ENCODE peak calls at places on chromosomes 7 and 10, in five cellular contexts. One of them, this sample, is unnamed.

GRCh38 chr10:43211030-43211429 is 55.8 kb downstream of the RASGEF1A start:
- DNase-seq in choroid plexus epithelial cell: peak
- DNase-seq in fibroblast of the aortic adventitia: no peak
- DNase-seq in Panc1: no peak
- DNase-seq in neuronal stem cell: no peak
- DNase-seq in this sample: no peak

GRCh38 chr10:74047304-74047703 is 49.4 kb downstream of the VCL start:
- DNase-seq in choroid plexus epithelial cell: peak
- DNase-seq in fibroblast of the aortic adventitia: peak
- DNase-seq in Panc1: no peak
- DNase-seq in neuronal stem cell: no peak
- DNase-seq in this sample: no peak

GRCh38 chr7:112362796-112363195 is 87.5 kb upstream of the IFRD1 start:
- DNase-seq in choroid plexus epithelial cell: no peak
- DNase-seq in fibroblast of the aortic adventitia: no peak
- DNase-seq in Panc1: no peak
- DNase-seq in neuronal stem cell: no peak
- DNase-seq in this sample: no peak

GRCh38 chr7:151736403-151736909 is 140.5 kb downstream of the PRKAG2 start:
- DNase-seq in choroid plexus epithelial cell: peak
- DNase-seq in fibroblast of the aortic adventitia: peak
- DNase-seq in Panc1: peak
- DNase-seq in neuronal stem cell: peak
- DNase-seq in this sample: no peak

GRCh38 chr10:120539076-120539475 is 82.0 kb downstream of the PLPP4 start:
- DNase-seq in choroid plexus epithelial cell: no peak
- DNase-seq in fibroblast of the aortic adventitia: no peak
- DNase-seq in Panc1: no peak
- DNase-seq in neuronal stem cell: peak
- DNase-seq in this sample: no peak

GRCh38 chr10:28839600-28840007 is 162.3 kb downstream of the BAMBI start:
- DNase-seq in choroid plexus epithelial cell: peak
- DNase-seq in fibroblast of the aortic adventitia: peak
- DNase-seq in Panc1: no peak
- DNase-seq in neuronal stem cell: no peak
- DNase-seq in this sample: no peak

GRCh38 chr7:141312828-141313521 is 238.2 kb upstream of the AGK start:
- DNase-seq in choroid plexus epithelial cell: no peak
- DNase-seq in fibroblast of the aortic adventitia: no peak
- DNase-seq in Panc1: no peak
- DNase-seq in neuronal stem cell: no peak
- DNase-seq in this sample: no peak

GRCh38 chr10:24721254-24722106 is 2.2 kb downstream of the ARHGAP21 start:
- DNase-seq in choroid plexus epithelial cell: peak
- DNase-seq in fibroblast of the aortic adventitia: peak
- DNase-seq in Panc1: no peak
- DNase-seq in neuronal stem cell: no peak
- DNase-seq in this sample: no peak

GRCh38 chr10:37860494-37861190 is 3.2 kb upstream of the ZNF248 start:
- DNase-seq in choroid plexus epithelial cell: peak
- DNase-seq in fibroblast of the aortic adventitia: peak
- DNase-seq in Panc1: no peak
- DNase-seq in neuronal stem cell: no peak
- DNase-seq in this sample: no peak

GRCh38 chr7:7103343-7104313 is 78.7 kb upstream of the C1GALT1 start:
- DNase-seq in choroid plexus epithelial cell: peak
- DNase-seq in fibroblast of the aortic adventitia: peak
- DNase-seq in Panc1: peak
- DNase-seq in neuronal stem cell: no peak
- DNase-seq in this sample: no peak

GRCh38 chr7:3564231-3564630 is 263.2 kb downstream of the SDK1 start:
- DNase-seq in choroid plexus epithelial cell: no peak
- DNase-seq in fibroblast of the aortic adventitia: no peak
- DNase-seq in Panc1: no peak
- DNase-seq in neuronal stem cell: no peak
- DNase-seq in this sample: no peak

GRCh38 chr10:43138757-43139241 is 554 bp downstream of the CSGALNACT2 start:
- DNase-seq in choroid plexus epithelial cell: peak
- DNase-seq in fibroblast of the aortic adventitia: peak
- DNase-seq in Panc1: no peak
- DNase-seq in neuronal stem cell: no peak
- DNase-seq in this sample: no peak

GRCh38 chr7:76358478-76359110 is at the start of gene YWHAG:
- DNase-seq in choroid plexus epithelial cell: peak
- DNase-seq in fibroblast of the aortic adventitia: peak
- DNase-seq in Panc1: no peak
- DNase-seq in neuronal stem cell: peak
- DNase-seq in this sample: peak

GRCh38 chr10:50605280-50606270 is 18.2 kb downstream of the SGMS1 start:
- DNase-seq in choroid plexus epithelial cell: peak
- DNase-seq in fibroblast of the aortic adventitia: peak
- DNase-seq in Panc1: no peak
- DNase-seq in neuronal stem cell: no peak
- DNase-seq in this sample: no peak

GRCh38 chr7:139359366-139360209 is at the start of gene LUC7L2:
- DNase-seq in choroid plexus epithelial cell: peak
- DNase-seq in fibroblast of the aortic adventitia: peak
- DNase-seq in Panc1: peak
- DNase-seq in neuronal stem cell: peak
- DNase-seq in this sample: peak

GRCh38 chr10:21673668-21674067 is 139.6 kb downstream of the MLLT10 start:
- DNase-seq in choroid plexus epithelial cell: peak
- DNase-seq in fibroblast of the aortic adventitia: no peak
- DNase-seq in Panc1: no peak
- DNase-seq in neuronal stem cell: no peak
- DNase-seq in this sample: no peak

GRCh38 chr10:86401588-86402282 is 35.1 kb upstream of the GRID1 start:
- DNase-seq in choroid plexus epithelial cell: peak
- DNase-seq in fibroblast of the aortic adventitia: peak
- DNase-seq in Panc1: no peak
- DNase-seq in neuronal stem cell: no peak
- DNase-seq in this sample: no peak

GRCh38 chr7:79182283-79182682 is 271.2 kb downstream of the MAGI2 start:
- DNase-seq in choroid plexus epithelial cell: peak
- DNase-seq in fibroblast of the aortic adventitia: peak
- DNase-seq in Panc1: no peak
- DNase-seq in neuronal stem cell: no peak
- DNase-seq in this sample: no peak

GRCh38 chr10:48458662-48459048 is 146.2 kb downstream of the ARHGAP22 start:
- DNase-seq in choroid plexus epithelial cell: no peak
- DNase-seq in fibroblast of the aortic adventitia: no peak
- DNase-seq in Panc1: no peak
- DNase-seq in neuronal stem cell: no peak
- DNase-seq in this sample: no peak

GRCh38 chr7:106683941-106684340 is 23.0 kb upstream of the CCDC71L start:
- DNase-seq in choroid plexus epithelial cell: no peak
- DNase-seq in fibroblast of the aortic adventitia: no peak
- DNase-seq in Panc1: no peak
- DNase-seq in neuronal stem cell: no peak
- DNase-seq in this sample: no peak

GRCh38 chr10:95547197-95547596 is 14.0 kb downstream of the SORBS1 start:
- DNase-seq in choroid plexus epithelial cell: no peak
- DNase-seq in fibroblast of the aortic adventitia: no peak
- DNase-seq in Panc1: no peak
- DNase-seq in neuronal stem cell: no peak
- DNase-seq in this sample: no peak

GRCh38 chr10:124306922-124307371 is 111.8 kb downstream of the OAT start:
- DNase-seq in choroid plexus epithelial cell: no peak
- DNase-seq in fibroblast of the aortic adventitia: no peak
- DNase-seq in Panc1: no peak
- DNase-seq in neuronal stem cell: no peak
- DNase-seq in this sample: no peak

GRCh38 chr10:128059266-128059850 is 66.9 kb downstream of the MKI67 start:
- DNase-seq in choroid plexus epithelial cell: no peak
- DNase-seq in fibroblast of the aortic adventitia: no peak
- DNase-seq in Panc1: no peak
- DNase-seq in neuronal stem cell: no peak
- DNase-seq in this sample: peak

GRCh38 chr10:89242340-89242680 is 9.3 kb downstream of the LIPA start:
- DNase-seq in choroid plexus epithelial cell: no peak
- DNase-seq in fibroblast of the aortic adventitia: no peak
- DNase-seq in Panc1: no peak
- DNase-seq in neuronal stem cell: no peak
- DNase-seq in this sample: no peak

GRCh38 chr7:69603937-69604494 is 5.7 kb downstream of the AUTS2 start:
- DNase-seq in choroid plexus epithelial cell: no peak
- DNase-seq in fibroblast of the aortic adventitia: no peak
- DNase-seq in Panc1: no peak
- DNase-seq in neuronal stem cell: no peak
- DNase-seq in this sample: no peak

GRCh38 chr7:7944619-7945282 is 23.8 kb upstream of the GLCCI1 start:
- DNase-seq in choroid plexus epithelial cell: peak
- DNase-seq in fibroblast of the aortic adventitia: no peak
- DNase-seq in Panc1: no peak
- DNase-seq in neuronal stem cell: no peak
- DNase-seq in this sample: no peak

GRCh38 chr7:44064791-44065430 is 456 bp downstream of the PGAM2 start:
- DNase-seq in choroid plexus epithelial cell: no peak
- DNase-seq in fibroblast of the aortic adventitia: no peak
- DNase-seq in Panc1: no peak
- DNase-seq in neuronal stem cell: no peak
- DNase-seq in this sample: no peak

DNA sequence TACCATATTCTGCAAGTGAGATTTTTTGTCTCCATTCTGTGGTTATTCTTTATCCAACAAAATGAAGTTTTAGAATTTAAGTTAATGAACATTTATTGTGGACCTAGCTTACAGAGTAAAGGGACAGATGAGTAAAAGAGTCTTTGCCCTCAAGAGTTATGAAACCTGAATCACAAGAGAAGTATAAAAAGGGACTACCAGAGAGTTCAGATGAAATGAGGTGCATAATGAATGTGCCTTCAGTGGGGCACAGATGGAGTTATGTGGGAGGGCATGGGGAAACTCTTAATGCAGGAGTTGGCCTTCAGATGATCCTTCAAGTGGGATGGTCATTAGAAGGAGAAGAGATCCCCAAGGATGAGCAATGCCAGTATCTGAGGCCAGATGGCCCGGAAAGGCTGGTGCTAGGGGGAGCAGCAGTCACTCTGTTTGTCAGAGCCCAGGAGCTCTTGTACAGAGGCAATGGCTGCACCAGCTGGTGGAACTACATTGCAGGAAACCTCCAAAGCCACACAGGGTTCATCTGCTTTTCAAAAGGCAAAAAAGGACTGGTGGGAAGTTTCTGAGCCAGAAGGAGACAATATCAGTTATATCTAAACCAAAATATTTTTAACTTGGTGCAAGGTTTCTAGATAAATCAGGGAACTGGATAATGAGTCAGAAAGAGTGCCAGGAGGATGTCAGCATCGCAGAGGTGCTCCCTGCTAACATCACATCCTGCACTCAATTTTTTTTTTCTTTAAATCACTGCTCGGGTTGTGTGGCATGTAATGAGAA is 162.0 kb downstream of the KLF6 start:
- DNase-seq in choroid plexus epithelial cell: peak
- DNase-seq in fibroblast of the aortic adventitia: peak
- DNase-seq in Panc1: no peak
- DNase-seq in neuronal stem cell: no peak
- DNase-seq in this sample: no peak
- H3K4me3 ChIP-seq in choroid plexus epithelial cell: no peak
- H3K4me3 ChIP-seq in fibroblast of the aortic adventitia: no peak
- H3K4me3 ChIP-seq in Panc1: no peak
- H3K4me3 ChIP-seq in neuronal stem cell: no peak
- H3K4me3 ChIP-seq in this sample: no peak

GRCh38 chr10:132406181-132406580 is 9.2 kb downstream of the PWWP2B start:
- DNase-seq in choroid plexus epithelial cell: no peak
- DNase-seq in fibroblast of the aortic adventitia: no peak
- DNase-seq in Panc1: no peak
- DNase-seq in neuronal stem cell: no peak
- DNase-seq in this sample: no peak

GRCh38 chr10:132407846-132408278 is 10.9 kb downstream of the PWWP2B start:
- DNase-seq in choroid plexus epithelial cell: peak
- DNase-seq in fibroblast of the aortic adventitia: no peak
- DNase-seq in Panc1: no peak
- DNase-seq in neuronal stem cell: no peak
- DNase-seq in this sample: peak

GRCh38 chr10:132406750-132407149 is 9.8 kb downstream of the PWWP2B start:
- DNase-seq in choroid plexus epithelial cell: no peak
- DNase-seq in fibroblast of the aortic adventitia: no peak
- DNase-seq in Panc1: no peak
- DNase-seq in neuronal stem cell: no peak
- DNase-seq in this sample: no peak

GRCh38 chr10:132408367-132408781 is 11.4 kb downstream of the PWWP2B start:
- DNase-seq in choroid plexus epithelial cell: no peak
- DNase-seq in fibroblast of the aortic adventitia: no peak
- DNase-seq in Panc1: no peak
- DNase-seq in neuronal stem cell: no peak
- DNase-seq in this sample: no peak

DNA sequence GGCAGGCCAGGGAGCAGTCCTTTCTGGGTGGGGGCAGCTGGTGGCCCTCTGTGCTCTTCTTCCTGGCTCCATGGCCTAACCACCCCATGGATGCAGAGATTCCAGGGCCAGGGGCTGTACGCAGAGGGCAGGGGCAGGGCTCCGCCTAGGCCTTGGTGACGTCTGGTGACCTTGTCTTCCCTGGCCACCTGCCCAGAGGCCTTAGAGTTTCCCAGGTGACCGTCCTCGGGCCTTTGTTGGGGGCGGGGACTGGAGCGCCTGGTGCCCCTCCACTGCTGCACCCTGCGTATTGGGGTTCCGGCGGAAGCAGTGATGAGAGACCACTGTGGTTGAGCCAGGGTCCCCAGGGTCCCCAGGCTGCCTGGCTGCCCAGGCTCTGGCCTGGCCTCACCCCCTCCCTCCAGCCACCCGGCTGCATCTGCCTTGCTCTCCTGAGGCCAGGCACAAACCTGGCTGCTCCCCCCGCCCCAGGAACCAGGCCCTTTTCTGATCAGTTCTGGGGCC is 10.3 kb downstream of the PWWP2B start:
- DNase-seq in choroid plexus epithelial cell: no peak
- DNase-seq in fibroblast of the aortic adventitia: no peak
- DNase-seq in Panc1: no peak
- DNase-seq in neuronal stem cell: no peak
- DNase-seq in this sample: no peak
- H3K4me3 ChIP-seq in choroid plexus epithelial cell: no peak
- H3K4me3 ChIP-seq in fibroblast of the aortic adventitia: no peak
- H3K4me3 ChIP-seq in Panc1: no peak
- H3K4me3 ChIP-seq in neuronal stem cell: no peak
- H3K4me3 ChIP-seq in this sample: peak

DNA sequence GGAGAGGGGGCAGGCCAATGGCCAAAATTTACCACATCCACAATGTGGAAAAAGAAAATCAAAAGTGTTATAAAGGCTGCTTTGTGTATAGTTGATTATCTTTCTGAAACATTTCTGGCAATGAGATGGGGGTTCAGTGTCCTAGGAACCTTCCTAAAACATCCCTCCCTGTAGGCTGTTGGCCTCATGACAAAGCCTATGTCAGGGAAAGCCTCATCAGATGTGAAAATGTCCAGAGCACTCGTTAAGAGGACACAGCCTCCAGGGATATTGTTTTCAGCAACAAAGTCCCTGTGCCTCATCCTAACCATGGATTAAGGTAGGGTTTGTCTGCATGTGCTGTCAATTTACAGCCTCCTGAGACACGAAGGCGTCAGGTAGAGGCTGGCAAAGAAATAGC is 17.0 kb downstream of the SUN3 start:
- DNase-seq in choroid plexus epithelial cell: no peak
- DNase-seq in fibroblast of the aortic adventitia: no peak
- DNase-seq in Panc1: no peak
- DNase-seq in neuronal stem cell: no peak
- DNase-seq in this sample: no peak
- H3K4me3 ChIP-seq in choroid plexus epithelial cell: no peak
- H3K4me3 ChIP-seq in fibroblast of the aortic adventitia: no peak
- H3K4me3 ChIP-seq in Panc1: no peak
- H3K4me3 ChIP-seq in neuronal stem cell: no peak
- H3K4me3 ChIP-seq in this sample: no peak

GRCh38 chr7:1537631-1538412 is 7.3 kb downstream of the MAFK start:
- DNase-seq in choroid plexus epithelial cell: peak
- DNase-seq in fibroblast of the aortic adventitia: peak
- DNase-seq in Panc1: no peak
- DNase-seq in neuronal stem cell: peak
- DNase-seq in this sample: peak
- H3K4me3 ChIP-seq in choroid plexus epithelial cell: peak
- H3K4me3 ChIP-seq in fibroblast of the aortic adventitia: peak
- H3K4me3 ChIP-seq in Panc1: peak
- H3K4me3 ChIP-seq in neuronal stem cell: peak
- H3K4me3 ChIP-seq in this sample: peak

This sample was measured in dorsolateral prefrontal cortex.